ENCODE peak calls at places on chromosomes 6 and 20, in six cellular contexts. G is tibial artery, E is mucosa of descending colon, T is lower leg skin, D is spleen, Z is pancreas. I is an unnamed sample.

GRCh38 chr6:13534536-13534935 is 39.9 kb upstream of the SIRT5 start:
- DNase-seq in Z (no peak), G (no peak), T (peak; percentile 68), D (no peak), E (no peak), I (no peak)

GRCh38 chr6:105279463-105279862 is 99.6 kb upstream of the POPDC3 start:
- DNase-seq in G (no peak), E (no peak), D (no peak), Z (no peak), T (no peak), I (no peak)

GRCh38 chr6:75602164-75602896 is 650 bp downstream of the SENP6 start:
- DNase-seq in T (peak; percentile 86), G (peak; percentile 77), Z (peak; percentile 40), E (peak; percentile 71), D (peak; percentile 92), I (peak; percentile 78)

GRCh38 chr6:393391-394221 is 2.1 kb downstream of the IRF4 start:
- DNase-seq in D (peak; percentile 81), G (no peak), E (no peak), T (no peak), Z (no peak), I (no peak)

GRCh38 chr20:16363832-16364687 is 209.2 kb downstream of the KIF16B start:
- DNase-seq in D (no peak), G (no peak), T (no peak), E (no peak), Z (no peak), I (no peak)

GRCh38 chr20:17895641-17896246 is 72.8 kb downstream of the SNX5 start:
- DNase-seq in T (peak; percentile 90), G (peak; percentile 80), Z (no peak), E (no peak), D (peak; percentile 88), I (no peak)

GRCh38 chr6:10414766-10415592 is at the start of gene TFAP2A:
- DNase-seq in G (no peak), E (no peak), Z (no peak), T (peak; percentile 89), D (no peak), I (no peak)

GRCh38 chr6:166778046-166778445 is 151.0 kb upstream of the RPS6KA2 start:
- DNase-seq in G (no peak), Z (no peak), D (peak; percentile 70), T (peak; percentile 77), E (no peak), I (no peak)

GRCh38 chr6:84870693-84871092 is 106.3 kb upstream of the TBX18 start:
- DNase-seq in Z (no peak), G (no peak), E (no peak), D (no peak), T (no peak), I (no peak)

GRCh38 chr6:41503841-41504525 is 42.2 kb upstream of the FOXP4 start:
- DNase-seq in Z (no peak), E (no peak), D (no peak), T (no peak), G (peak; percentile 74), I (no peak)

GRCh38 chr6:73631849-73632248 is 21.9 kb downstream of the SLC17A5 start:
- DNase-seq in E (no peak), T (no peak), D (no peak), Z (no peak), G (no peak), I (no peak)

GRCh38 chr6:151044465-151045441 is 179.3 kb downstream of the MTHFD1L start:
- DNase-seq in T (peak; percentile 86), D (peak; percentile 66), G (peak; percentile 84), Z (peak; percentile 98), E (peak; percentile 82), I (no peak)

GRCh38 chr20:2800590-2801458 is at the start of gene CPXM1:
- DNase-seq in D (no peak), T (peak; percentile 69), Z (no peak), G (no peak), E (no peak), I (peak; percentile 83)

GRCh38 chr6:69390125-69390524 is 406.7 kb downstream of the LMBRD1 start:
- DNase-seq in G (no peak), E (no peak), D (no peak), T (no peak), Z (no peak), I (no peak)

GRCh38 chr6:27872634-27873028 is 39.6 kb downstream of the OR2B2 start:
- DNase-seq in E (no peak), Z (no peak), D (no peak), T (no peak), G (no peak), I (no peak)

GRCh38 chr6:122696853-122697252 is 82.7 kb upstream of the FABP7 start:
- DNase-seq in D (no peak), Z (no peak), E (no peak), T (no peak), G (no peak), I (no peak)

GRCh38 chr6:10441004-10441654 is 26.3 kb upstream of the TFAP2A start:
- DNase-seq in D (no peak), G (no peak), E (no peak), Z (no peak), T (no peak), I (no peak)

GRCh38 chr6:77368660-77369313 is 94.5 kb downstream of the HTR1B start:
- DNase-seq in E (peak; percentile 56), T (no peak), D (no peak), G (peak; percentile 67), Z (peak; percentile 10), I (no peak)

DNA sequence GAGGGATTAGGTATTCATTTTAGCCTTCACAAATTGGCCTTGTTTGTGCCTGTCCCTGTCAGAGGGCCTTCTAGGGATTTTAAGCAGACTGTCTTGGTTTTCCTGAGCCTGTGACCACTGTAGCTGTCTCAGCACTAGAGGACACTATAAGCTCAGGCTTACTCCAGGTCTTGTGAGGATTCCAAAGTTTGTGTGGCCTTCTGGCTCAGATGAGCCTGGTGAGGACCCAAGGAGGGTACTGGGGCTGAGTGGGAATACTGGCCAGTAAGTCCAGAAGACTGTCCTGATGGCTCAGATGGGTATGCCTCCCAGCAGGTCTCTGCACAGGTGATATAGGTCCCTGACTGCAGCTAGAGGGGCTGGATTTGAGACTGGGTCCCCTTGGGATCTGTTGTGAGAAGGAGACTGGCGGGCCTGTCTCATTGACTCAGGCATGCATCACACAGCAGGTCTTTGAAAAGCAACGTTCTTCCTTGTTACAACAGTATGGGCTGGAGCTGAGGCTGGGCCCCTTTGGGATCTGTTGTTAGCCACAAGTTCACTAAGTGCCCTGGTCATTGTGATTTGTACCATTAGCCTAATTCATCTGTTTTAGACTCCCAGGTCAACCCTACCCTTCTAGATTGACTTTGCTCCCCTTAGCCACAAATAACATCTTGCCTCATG is 26.3 kb upstream of the TFB1M start:
- DNase-seq in Z (no peak), D (no peak), T (no peak), G (no peak), E (no peak), I (no peak)
- TF ChIP-seq CTCF in Z (no peak), D (no peak), T (no peak), G (no peak), E (no peak), I (peak; percentile 20)

DNA sequence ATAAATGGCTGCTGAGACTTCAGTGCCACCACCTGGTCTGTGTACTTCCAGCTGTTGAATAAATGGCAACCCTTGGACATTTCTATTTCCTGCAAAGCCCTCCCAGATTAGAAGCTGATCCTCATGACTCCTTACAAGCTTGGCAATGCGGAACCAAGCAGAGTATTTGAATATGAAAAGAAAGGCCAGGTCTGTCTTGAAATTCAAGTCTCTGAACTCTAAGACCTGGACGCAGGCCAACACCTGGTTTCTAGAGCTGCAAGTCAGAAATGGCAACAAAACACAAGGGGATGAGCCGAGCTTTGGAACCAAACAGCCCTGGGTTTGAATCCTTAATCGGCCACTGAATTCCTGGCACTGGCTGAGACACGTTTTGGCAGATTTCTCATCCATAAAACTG is 353.4 kb downstream of the PTPRT start:
- DNase-seq in D (no peak), Z (no peak), T (no peak), E (no peak), G (no peak), I (no peak)
- TF ChIP-seq CTCF in D (no peak), Z (no peak), T (no peak), E (no peak), G (no peak), I (no peak)

GRCh38 chr6:129621252-129621651 is 88.7 kb downstream of the ARHGAP18 start:
- DNase-seq in G (no peak), E (peak; percentile 35), D (no peak), T (no peak), Z (no peak), I (no peak)
- TF ChIP-seq CTCF in G (peak; percentile 7), E (no peak), D (peak; percentile 44), T (no peak), Z (no peak), I (peak; percentile 39)

DNA sequence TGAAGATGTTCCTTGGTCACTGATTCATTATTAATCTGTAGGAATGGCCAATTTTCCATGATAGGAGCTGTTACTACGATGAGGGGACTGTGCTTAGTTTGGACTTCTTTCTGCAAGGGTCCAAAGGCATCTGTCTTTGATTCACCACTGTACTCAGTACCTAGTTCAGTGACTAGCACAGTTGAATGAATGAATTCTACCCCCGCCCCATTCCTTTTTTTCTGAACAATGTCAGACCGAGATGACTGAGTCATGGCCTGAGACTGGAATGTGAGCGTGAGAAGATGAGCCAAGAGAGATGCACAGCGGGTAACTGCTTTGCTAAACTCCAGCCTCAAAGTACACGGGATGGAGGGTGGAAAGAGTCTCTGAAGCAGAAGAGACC is 419 bp upstream of the SNHG17 start:
- DNase-seq in T (no peak), D (no peak), Z (no peak), E (no peak), G (no peak), I (no peak)
- TF ChIP-seq CTCF in T (no peak), D (peak; percentile 48), Z (no peak), E (no peak), G (no peak), I (peak; percentile 14)

DNA sequence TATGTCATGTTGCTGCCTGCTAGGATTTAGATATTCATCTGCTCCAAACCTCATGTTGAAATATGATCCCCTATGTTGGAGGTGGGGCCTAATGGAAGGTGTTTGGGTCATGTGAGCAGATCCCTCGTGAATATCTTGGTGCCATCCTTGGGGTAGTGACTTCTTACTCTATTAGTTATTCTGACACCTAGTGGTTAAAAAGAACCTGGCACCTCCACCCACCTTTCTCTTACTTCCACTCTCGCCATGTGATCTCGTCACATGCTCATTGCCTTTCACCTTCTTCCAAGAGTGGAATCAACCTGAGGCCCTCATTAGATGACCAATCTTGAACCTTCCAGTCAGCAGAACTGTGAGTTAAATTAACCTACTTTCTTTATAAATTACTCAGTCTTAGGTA is 549.4 kb upstream of the SYNCRIP start:
- DNase-seq in D (no peak), E (no peak), Z (peak; percentile 21), T (no peak), G (no peak), I (no peak)
- TF ChIP-seq CTCF in D (peak; percentile 40), E (peak; percentile 16), Z (peak; percentile 29), T (no peak), G (peak; percentile 13), I (peak; percentile 57)

GRCh38 chr6:20056350-20056992 is 155.8 kb downstream of the MBOAT1 start:
- DNase-seq in Z (no peak), T (no peak), E (no peak), G (no peak), D (no peak), I (no peak)
- TF ChIP-seq CTCF in Z (peak; percentile 20), T (no peak), E (peak; percentile 14), G (peak; percentile 49), D (peak; percentile 44), I (peak; percentile 87)

GRCh38 chr6:108115598-108116058 is 41.1 kb upstream of the OSTM1 start:
- DNase-seq in E (peak; percentile 73), Z (peak; percentile 40), G (no peak), T (no peak), D (peak; percentile 81), I (no peak)
- TF ChIP-seq CTCF in E (no peak), Z (peak; percentile 14), G (no peak), T (no peak), D (peak; percentile 33), I (peak; percentile 65)

GRCh38 chr6:37027811-37028469 is 22.5 kb downstream of the FGD2 start:
- DNase-seq in Z (no peak), E (no peak), G (no peak), T (no peak), D (peak; percentile 76), I (no peak)
- TF ChIP-seq CTCF in Z (no peak), E (no peak), G (no peak), T (no peak), D (no peak), I (no peak)